ENCODE peak calls at places on chromosomes 7 and 10, in six cellular contexts. One of them, this sample, is unnamed.

GRCh38 chr7:108002726-108003590 is at the start of gene LAMB1:
- DNase-seq in naive thymus-derived CD8-positive, alpha-beta T cell: no peak
- DNase-seq in neuronal stem cell: peak; percentile 69
- DNase-seq in colonic mucosa: peak; percentile 89
- DNase-seq in T1000: peak; percentile 29
- DNase-seq in A172: peak; percentile 77
- DNase-seq in this sample: peak; percentile 82

GRCh38 chr10:3293536-3294431 is 121.2 kb upstream of the PITRM1 start:
- DNase-seq in naive thymus-derived CD8-positive, alpha-beta T cell: no peak
- DNase-seq in neuronal stem cell: no peak
- DNase-seq in colonic mucosa: no peak
- DNase-seq in T1000: no peak
- DNase-seq in A172: no peak
- DNase-seq in this sample: no peak

GRCh38 chr7:1192171-1192676 is 32.2 kb upstream of the ZFAND2A start:
- DNase-seq in naive thymus-derived CD8-positive, alpha-beta T cell: no peak
- DNase-seq in neuronal stem cell: no peak
- DNase-seq in colonic mucosa: no peak
- DNase-seq in T1000: no peak
- DNase-seq in A172: peak; percentile 91
- DNase-seq in this sample: peak; percentile 75

GRCh38 chr10:33496096-33496495 is 161.6 kb upstream of the NRP1 start:
- DNase-seq in naive thymus-derived CD8-positive, alpha-beta T cell: no peak
- DNase-seq in neuronal stem cell: no peak
- DNase-seq in colonic mucosa: no peak
- DNase-seq in T1000: no peak
- DNase-seq in A172: no peak
- DNase-seq in this sample: no peak

GRCh38 chr10:70378122-70378521 is 4.3 kb downstream of the LRRC20 start:
- DNase-seq in naive thymus-derived CD8-positive, alpha-beta T cell: no peak
- DNase-seq in neuronal stem cell: no peak
- DNase-seq in colonic mucosa: no peak
- DNase-seq in T1000: peak; percentile 67
- DNase-seq in A172: peak; percentile 99
- DNase-seq in this sample: peak; percentile 89

GRCh38 chr7:70647801-70648491 is 484.0 kb upstream of the GALNT17 start:
- DNase-seq in naive thymus-derived CD8-positive, alpha-beta T cell: peak; percentile 71
- DNase-seq in neuronal stem cell: no peak
- DNase-seq in colonic mucosa: peak; percentile 36
- DNase-seq in T1000: no peak
- DNase-seq in A172: peak; percentile 88
- DNase-seq in this sample: peak; percentile 33

GRCh38 chr7:80552304-80552703 is 40.4 kb upstream of the GNAT3 start:
- DNase-seq in naive thymus-derived CD8-positive, alpha-beta T cell: no peak
- DNase-seq in neuronal stem cell: no peak
- DNase-seq in colonic mucosa: no peak
- DNase-seq in T1000: no peak
- DNase-seq in A172: peak; percentile 11
- DNase-seq in this sample: no peak

GRCh38 chr10:69439350-69439739 is 11.9 kb upstream of the TSPAN15 start:
- DNase-seq in naive thymus-derived CD8-positive, alpha-beta T cell: no peak
- DNase-seq in neuronal stem cell: no peak
- DNase-seq in colonic mucosa: peak; percentile 80
- DNase-seq in T1000: peak; percentile 20
- DNase-seq in A172: peak; percentile 93
- DNase-seq in this sample: no peak

GRCh38 chr10:13592306-13592705 is 5.5 kb downstream of the PRPF18 start:
- DNase-seq in naive thymus-derived CD8-positive, alpha-beta T cell: no peak
- DNase-seq in neuronal stem cell: no peak
- DNase-seq in colonic mucosa: no peak
- DNase-seq in T1000: no peak
- DNase-seq in A172: no peak
- DNase-seq in this sample: no peak

GRCh38 chr7:2523941-2524807 is 4.6 kb downstream of the LFNG start:
- DNase-seq in naive thymus-derived CD8-positive, alpha-beta T cell: no peak
- DNase-seq in neuronal stem cell: peak; percentile 91
- DNase-seq in colonic mucosa: peak; percentile 97
- DNase-seq in T1000: no peak
- DNase-seq in A172: peak; percentile 91
- DNase-seq in this sample: no peak

GRCh38 chr7:50552921-50553320 is 12.3 kb downstream of the DDC start:
- DNase-seq in naive thymus-derived CD8-positive, alpha-beta T cell: no peak
- DNase-seq in neuronal stem cell: peak; percentile 49
- DNase-seq in colonic mucosa: peak; percentile 19
- DNase-seq in T1000: no peak
- DNase-seq in A172: peak; percentile 21
- DNase-seq in this sample: peak; percentile 4

GRCh38 chr7:38950309-38950708 is 27.4 kb upstream of the POU6F2 start:
- DNase-seq in naive thymus-derived CD8-positive, alpha-beta T cell: no peak
- DNase-seq in neuronal stem cell: no peak
- DNase-seq in colonic mucosa: no peak
- DNase-seq in T1000: no peak
- DNase-seq in A172: no peak
- DNase-seq in this sample: no peak

GRCh38 chr7:69656890-69657289 is 58.6 kb downstream of the AUTS2 start:
- DNase-seq in naive thymus-derived CD8-positive, alpha-beta T cell: no peak
- DNase-seq in neuronal stem cell: no peak
- DNase-seq in colonic mucosa: no peak
- DNase-seq in T1000: peak; percentile 5
- DNase-seq in A172: peak; percentile 54
- DNase-seq in this sample: no peak

GRCh38 chr10:21092683-21093524 is 195.8 kb upstream of the NEBL start:
- DNase-seq in naive thymus-derived CD8-positive, alpha-beta T cell: no peak
- DNase-seq in neuronal stem cell: no peak
- DNase-seq in colonic mucosa: no peak
- DNase-seq in T1000: no peak
- DNase-seq in A172: peak; percentile 74
- DNase-seq in this sample: no peak

GRCh38 chr7:17524746-17525145 is 226.3 kb downstream of the AHR start:
- DNase-seq in naive thymus-derived CD8-positive, alpha-beta T cell: no peak
- DNase-seq in neuronal stem cell: no peak
- DNase-seq in colonic mucosa: no peak
- DNase-seq in T1000: no peak
- DNase-seq in A172: peak; percentile 72
- DNase-seq in this sample: no peak

GRCh38 chr7:101869026-101869900 is 51.8 kb downstream of the CUX1 start:
- DNase-seq in naive thymus-derived CD8-positive, alpha-beta T cell: no peak
- DNase-seq in neuronal stem cell: no peak
- DNase-seq in colonic mucosa: no peak
- DNase-seq in T1000: no peak
- DNase-seq in A172: no peak
- DNase-seq in this sample: no peak

GRCh38 chr10:124701881-124702656 is 42.1 kb downstream of the FAM53B start:
- DNase-seq in naive thymus-derived CD8-positive, alpha-beta T cell: no peak
- DNase-seq in neuronal stem cell: no peak
- DNase-seq in colonic mucosa: no peak
- DNase-seq in T1000: no peak
- DNase-seq in A172: no peak
- DNase-seq in this sample: no peak

GRCh38 chr7:102277901-102278300 is 8.8 kb upstream of the SH2B2 start:
- DNase-seq in naive thymus-derived CD8-positive, alpha-beta T cell: no peak
- DNase-seq in neuronal stem cell: no peak
- DNase-seq in colonic mucosa: no peak
- DNase-seq in T1000: no peak
- DNase-seq in A172: no peak
- DNase-seq in this sample: no peak

GRCh38 chr7:105846404-105846803 is 30.0 kb downstream of the ATXN7L1 start:
- DNase-seq in naive thymus-derived CD8-positive, alpha-beta T cell: no peak
- DNase-seq in neuronal stem cell: no peak
- DNase-seq in colonic mucosa: no peak
- DNase-seq in T1000: no peak
- DNase-seq in A172: no peak
- DNase-seq in this sample: no peak

GRCh38 chr7:40199076-40199802 is 64.4 kb downstream of the SUGCT start:
- DNase-seq in naive thymus-derived CD8-positive, alpha-beta T cell: no peak
- DNase-seq in neuronal stem cell: no peak
- DNase-seq in colonic mucosa: no peak
- DNase-seq in T1000: no peak
- DNase-seq in A172: peak; percentile 54
- DNase-seq in this sample: peak; percentile 27

GRCh38 chr7:2577914-2578680 is 19.3 kb downstream of the IQCE start:
- DNase-seq in naive thymus-derived CD8-positive, alpha-beta T cell: no peak
- DNase-seq in neuronal stem cell: no peak
- DNase-seq in colonic mucosa: no peak
- DNase-seq in T1000: no peak
- DNase-seq in A172: no peak
- DNase-seq in this sample: no peak

GRCh38 chr10:47383254-47384147 is 592 bp downstream of the ZNF488 start:
- DNase-seq in naive thymus-derived CD8-positive, alpha-beta T cell: no peak
- DNase-seq in neuronal stem cell: no peak
- DNase-seq in colonic mucosa: peak; percentile 58
- DNase-seq in T1000: no peak
- DNase-seq in A172: no peak
- DNase-seq in this sample: no peak

GRCh38 chr7:31002256-31002655 is 38.5 kb downstream of the GHRHR start:
- DNase-seq in naive thymus-derived CD8-positive, alpha-beta T cell: no peak
- DNase-seq in neuronal stem cell: no peak
- DNase-seq in colonic mucosa: no peak
- DNase-seq in T1000: no peak
- DNase-seq in A172: peak; percentile 80
- DNase-seq in this sample: no peak

GRCh38 chr7:121544199-121544598 is 148.1 kb upstream of the FAM3C start:
- DNase-seq in naive thymus-derived CD8-positive, alpha-beta T cell: no peak
- DNase-seq in neuronal stem cell: no peak
- DNase-seq in colonic mucosa: no peak
- DNase-seq in T1000: no peak
- DNase-seq in A172: no peak
- DNase-seq in this sample: no peak

GRCh38 chr7:134693256-134693655 is 46.6 kb downstream of the BPGM start:
- DNase-seq in naive thymus-derived CD8-positive, alpha-beta T cell: no peak
- DNase-seq in neuronal stem cell: no peak
- DNase-seq in colonic mucosa: no peak
- DNase-seq in T1000: peak; percentile 65
- DNase-seq in A172: peak; percentile 87
- DNase-seq in this sample: peak; percentile 87

GRCh38 chr7:137538361-137538762 is 194.8 kb upstream of the PTN start:
- DNase-seq in naive thymus-derived CD8-positive, alpha-beta T cell: no peak
- DNase-seq in neuronal stem cell: no peak
- DNase-seq in colonic mucosa: no peak
- DNase-seq in T1000: no peak
- DNase-seq in A172: peak; percentile 47
- DNase-seq in this sample: no peak

This sample was measured in RKO.